ENCODE peak calls at places on chromosomes 13 and 19, in nine cellular contexts. V is fibroblast of the aortic adventitia, S is mucosa of descending colon, A is upper lobe of left lung, Y is heart right ventricle, G is choroid plexus epithelial cell, Z is HL-60, J is GM13977, C is PC-3. L is an unnamed sample.

GRCh38 chr13:38350114-38350617 is 515 bp downstream of the UFM1 start:
- DNase-seq in C (peak), S (peak), A (peak), V (no peak), Y (peak), G (peak), Z (peak), J (no peak), L (peak)

GRCh38 chr19:35845215-35846037 is 6.9 kb downstream of the NPHS1 start:
- DNase-seq in S (peak), V (no peak), J (no peak), A (no peak), C (peak), Z (no peak), Y (no peak), G (no peak), L (no peak)

GRCh38 chr19:10118960-10119359 is 739 bp downstream of the EIF3G start:
- DNase-seq in A (no peak), V (no peak), S (no peak), J (no peak), C (peak), Z (no peak), G (no peak), Y (no peak), L (peak)

GRCh38 chr19:3554254-3555083 is 2.9 kb downstream of the MFSD12 start:
- DNase-seq in G (no peak), C (no peak), Y (no peak), S (no peak), A (no peak), J (no peak), Z (peak), V (no peak), L (no peak)

GRCh38 chr13:100129605-100130004 is 40.7 kb downstream of the PCCA start:
- DNase-seq in G (no peak), A (peak), Y (no peak), Z (peak), J (peak), V (no peak), S (no peak), C (no peak), L (peak)

GRCh38 chr13:102227696-102228095 is 174.2 kb downstream of the FGF14 start:
- DNase-seq in G (no peak), J (no peak), Z (no peak), C (no peak), S (no peak), A (no peak), Y (no peak), V (no peak), L (no peak)

GRCh38 chr13:20358022-20358421 is 125.9 kb upstream of the GJB6 start:
- DNase-seq in A (no peak), C (no peak), V (no peak), Y (no peak), J (no peak), G (no peak), S (no peak), Z (no peak), L (no peak)

GRCh38 chr19:45772130-45772880 is 3.3 kb upstream of the SIX5 start:
- DNase-seq in Y (no peak), C (no peak), Z (peak), V (no peak), S (no peak), J (no peak), G (no peak), A (no peak), L (no peak)

GRCh38 chr13:104843328-104843727 is 1692.1 kb downstream of the EFNB2 start:
- DNase-seq in J (no peak), V (no peak), Z (no peak), A (no peak), S (no peak), G (no peak), C (no peak), Y (no peak), L (no peak)

GRCh38 chr13:40318366-40318765 is 348.1 kb downstream of the FOXO1 start:
- DNase-seq in J (no peak), Y (peak), Z (no peak), C (no peak), S (peak), A (peak), V (no peak), G (peak), L (no peak)

GRCh38 chr19:46426035-46426505 is 2.7 kb downstream of the PNMA8C start:
- DNase-seq in Z (no peak), C (no peak), S (peak), J (no peak), G (peak), Y (no peak), V (no peak), A (peak), L (no peak)

GRCh38 chr19:40808497-40808896 is 9.5 kb downstream of the EGLN2 start:
- DNase-seq in Z (no peak), V (no peak), Y (no peak), J (no peak), S (no peak), C (no peak), A (no peak), G (no peak), L (no peak)

GRCh38 chr19:38251564-38252051 is 4.6 kb downstream of the PPP1R14A start:
- DNase-seq in Y (peak), C (no peak), G (no peak), V (no peak), J (no peak), S (no peak), Z (no peak), A (no peak), L (peak)

GRCh38 chr19:38079926-38080380 is 144.1 kb downstream of the DPF1 start:
- DNase-seq in Y (no peak), V (peak), G (peak), S (peak), A (no peak), Z (no peak), C (peak), J (peak), L (peak)

GRCh38 chr19:13262450-13262849 is 112.2 kb downstream of the IER2 start:
- DNase-seq in V (peak), G (peak), J (peak), C (peak), S (peak), Z (peak), A (no peak), Y (no peak), L (peak)

GRCh38 chr13:28750187-28751045 is 31.6 kb upstream of the SLC46A3 start:
- DNase-seq in Z (no peak), C (peak), V (peak), Y (no peak), J (no peak), G (no peak), A (no peak), S (no peak), L (peak)

GRCh38 chr13:44046428-44046827 is 166.7 kb downstream of the LACC1 start:
- DNase-seq in A (no peak), S (no peak), G (no peak), V (no peak), J (no peak), Z (no peak), Y (no peak), C (no peak), L (no peak)

GRCh38 chr13:44049546-44049945 is 169.8 kb downstream of the LACC1 start:
- DNase-seq in Z (no peak), J (no peak), V (no peak), G (no peak), C (no peak), S (no peak), A (no peak), Y (no peak), L (no peak)

GRCh38 chr13:44050450-44051063 is 170.9 kb downstream of the LACC1 start:
- DNase-seq in G (peak), J (peak), C (peak), Z (no peak), S (peak), A (no peak), V (peak), Y (peak), L (peak)

GRCh38 chr13:44051405-44051804 is 171.7 kb downstream of the LACC1 start:
- DNase-seq in Z (no peak), Y (no peak), C (no peak), G (no peak), A (no peak), V (no peak), S (no peak), J (no peak), L (no peak)

DNA sequence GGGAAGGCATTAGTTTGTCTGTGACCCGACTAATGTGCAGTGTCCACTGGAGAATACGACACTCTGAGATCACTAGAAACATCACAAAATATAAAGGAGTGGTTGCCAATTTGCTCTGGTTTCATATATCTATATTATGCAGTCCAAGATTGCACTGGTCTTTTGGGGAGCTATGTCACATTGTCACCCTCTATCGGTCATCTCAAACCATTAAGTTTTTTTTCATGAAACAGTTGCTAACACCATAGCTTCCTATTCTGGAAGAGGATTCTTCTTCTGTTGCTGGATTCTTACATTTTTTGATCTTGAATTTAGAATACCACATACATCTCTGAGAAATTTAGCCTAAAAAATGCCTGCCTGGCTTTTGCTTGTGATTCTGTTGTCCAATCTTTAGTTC is 168.6 kb downstream of the LACC1 start:
- DNase-seq in Y (no peak), C (peak), S (no peak), V (peak), A (no peak), Z (no peak), J (no peak), G (peak), L (no peak)
- TF ChIP-seq CTCF in Y (peak), C (peak), S (no peak), V (peak), A (no peak), Z (peak), J (no peak), G (no peak), L (peak)

DNA sequence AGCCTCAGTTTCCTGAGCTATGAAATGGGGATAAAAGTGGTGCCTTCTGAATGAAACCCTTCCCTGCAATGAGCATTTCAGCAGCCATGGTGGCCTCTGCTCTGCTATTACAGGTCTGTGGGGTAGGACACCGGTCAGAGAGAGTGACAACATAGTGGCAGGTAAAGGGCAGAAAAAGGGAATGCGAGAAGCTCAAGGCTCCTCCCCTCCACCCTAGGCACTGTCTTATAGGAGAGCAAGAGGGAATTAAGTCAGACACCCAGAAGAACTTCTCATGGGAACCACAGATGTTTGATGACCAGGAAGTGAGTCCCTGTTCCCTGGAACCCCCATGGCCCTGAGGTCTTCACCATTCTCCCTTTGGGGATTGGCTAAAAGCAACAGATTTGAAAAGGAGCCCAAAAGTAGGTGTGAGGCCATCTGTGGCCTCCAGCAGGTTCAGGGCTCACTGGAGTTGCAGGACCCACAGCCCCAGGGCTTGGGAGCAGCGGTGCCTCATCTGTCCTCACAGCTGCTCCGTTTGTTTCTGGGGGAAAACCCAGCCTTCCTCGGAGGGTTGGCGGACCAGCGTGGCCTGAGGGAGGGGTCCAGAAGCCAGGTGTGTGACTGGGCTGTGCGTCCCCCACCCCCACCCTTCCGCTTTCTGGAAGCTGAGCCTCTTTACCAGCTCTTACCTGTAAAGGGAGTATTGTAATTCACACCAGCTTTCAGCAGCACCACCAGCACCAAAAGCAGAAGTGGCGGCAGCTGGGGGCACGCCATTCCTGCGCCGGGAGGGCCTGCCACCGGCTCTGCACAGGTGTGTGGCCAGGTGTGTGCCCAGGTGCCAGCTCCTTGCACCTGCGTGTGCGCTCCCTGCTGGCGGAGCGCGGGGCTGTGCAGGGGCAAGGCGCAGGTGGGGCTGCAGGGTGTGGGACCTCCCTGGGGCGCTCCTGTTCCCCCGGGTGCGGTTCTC is 19.4 kb downstream of the IQCN start:
- DNase-seq in G (no peak), V (no peak), J (no peak), A (peak), S (peak), C (peak), Y (no peak), Z (peak), L (no peak)
- TF ChIP-seq CTCF in G (no peak), V (no peak), J (peak), A (no peak), S (peak), C (peak), Y (no peak), Z (no peak), L (no peak)

GRCh38 chr19:39497850-39498261 is 891 bp upstream of the DLL3 start:
- DNase-seq in V (peak), A (no peak), J (peak), G (peak), Z (no peak), S (peak), C (peak), Y (no peak), L (no peak)
- TF ChIP-seq CTCF in V (peak), A (no peak), J (peak), G (peak), Z (no peak), S (no peak), C (peak), Y (peak), L (peak)

DNA sequence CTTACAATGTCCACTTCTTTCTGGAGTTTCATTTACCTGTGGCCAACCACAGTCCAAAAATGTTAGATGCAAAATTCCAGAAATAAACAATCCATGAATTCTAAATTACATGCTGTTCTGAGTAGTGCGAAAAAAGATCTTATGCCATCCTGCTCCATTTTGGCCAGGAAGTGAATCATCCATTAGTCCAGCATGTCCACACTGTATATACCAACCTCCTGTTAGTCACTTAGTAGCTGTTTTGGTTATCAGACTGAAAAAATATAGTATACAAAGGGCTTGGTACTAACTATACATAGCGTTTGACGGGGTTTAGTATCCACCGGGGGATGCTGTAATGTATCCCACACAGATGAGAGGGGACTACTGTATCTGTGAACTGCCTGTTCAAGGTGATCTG is 618.0 kb upstream of the ARGLU1 start:
- DNase-seq in S (no peak), G (peak), C (peak), A (no peak), Y (no peak), Z (no peak), J (no peak), V (no peak), L (peak)
- TF ChIP-seq CTCF in S (no peak), G (no peak), C (no peak), A (no peak), Y (no peak), Z (no peak), J (no peak), V (no peak), L (no peak)

GRCh38 chr19:42325308-42325895 is at the start of gene MEGF8:
- DNase-seq in J (peak), Z (peak), A (peak), V (peak), C (peak), G (peak), S (peak), Y (peak), L (peak)
- TF ChIP-seq CTCF in J (peak), Z (peak), A (peak), V (peak), C (no peak), G (peak), S (peak), Y (peak), L (no peak)

DNA sequence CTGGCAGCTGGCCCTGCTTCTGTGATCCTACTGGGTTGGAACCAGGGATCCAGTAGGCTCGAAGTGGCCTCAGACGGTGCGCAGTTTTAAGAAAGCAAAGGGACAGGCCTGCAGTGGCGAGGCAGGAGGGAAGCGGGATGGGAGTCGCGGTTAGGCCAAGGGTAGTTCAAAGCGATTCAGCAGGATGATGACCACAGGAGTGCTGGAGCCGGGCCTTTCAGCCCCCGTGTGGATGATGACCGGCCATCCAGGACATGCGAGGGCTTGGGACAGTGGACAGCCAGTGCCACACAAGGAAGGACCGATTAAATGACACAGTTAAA is 853 bp downstream of the RNASEH2B start:
- DNase-seq in C (peak), V (peak), Y (peak), G (peak), Z (peak), J (no peak), A (peak), S (no peak), L (peak)
- TF ChIP-seq CTCF in C (no peak), V (no peak), Y (no peak), G (no peak), Z (no peak), J (no peak), A (no peak), S (no peak), L (peak)

GRCh38 chr19:57769345-57770131 is at the start of gene ZNF586:
- DNase-seq in C (peak), A (peak), Y (peak), V (peak), S (peak), J (peak), G (peak), Z (peak), L (peak)
- TF ChIP-seq CTCF in C (no peak), A (no peak), Y (no peak), V (no peak), S (no peak), J (no peak), G (no peak), Z (no peak), L (no peak)

GRCh38 chr13:57992416-57992815 is 360.9 kb downstream of the PCDH17 start:
- DNase-seq in C (no peak), G (no peak), Z (no peak), Y (no peak), S (no peak), J (no peak), V (no peak), A (no peak), L (no peak)

DNA sequence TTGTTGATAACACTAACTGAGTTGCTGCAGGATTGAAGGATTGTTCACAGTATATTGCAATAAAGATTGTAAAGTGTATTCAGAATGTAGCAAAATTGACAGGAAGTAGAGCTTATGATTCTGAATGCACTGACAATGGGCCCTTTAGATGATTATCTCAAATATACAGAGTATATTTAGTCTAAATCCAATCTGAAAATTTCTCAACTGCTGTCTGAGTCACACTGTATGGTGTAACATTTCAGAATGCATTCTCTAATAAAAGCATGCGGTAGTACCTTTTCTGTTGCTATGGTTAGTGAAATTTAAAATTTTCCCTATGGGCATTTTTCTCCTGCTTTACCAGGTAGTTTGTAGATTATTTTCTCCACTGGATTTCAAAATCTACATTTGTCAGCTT is 365.2 kb downstream of the PCDH17 start:
- DNase-seq in G (peak), Z (no peak), C (peak), A (no peak), S (no peak), J (no peak), V (peak), Y (no peak), L (no peak)
- TF ChIP-seq CTCF in G (no peak), Z (no peak), C (no peak), A (no peak), S (no peak), J (no peak), V (no peak), Y (no peak), L (no peak)

DNA sequence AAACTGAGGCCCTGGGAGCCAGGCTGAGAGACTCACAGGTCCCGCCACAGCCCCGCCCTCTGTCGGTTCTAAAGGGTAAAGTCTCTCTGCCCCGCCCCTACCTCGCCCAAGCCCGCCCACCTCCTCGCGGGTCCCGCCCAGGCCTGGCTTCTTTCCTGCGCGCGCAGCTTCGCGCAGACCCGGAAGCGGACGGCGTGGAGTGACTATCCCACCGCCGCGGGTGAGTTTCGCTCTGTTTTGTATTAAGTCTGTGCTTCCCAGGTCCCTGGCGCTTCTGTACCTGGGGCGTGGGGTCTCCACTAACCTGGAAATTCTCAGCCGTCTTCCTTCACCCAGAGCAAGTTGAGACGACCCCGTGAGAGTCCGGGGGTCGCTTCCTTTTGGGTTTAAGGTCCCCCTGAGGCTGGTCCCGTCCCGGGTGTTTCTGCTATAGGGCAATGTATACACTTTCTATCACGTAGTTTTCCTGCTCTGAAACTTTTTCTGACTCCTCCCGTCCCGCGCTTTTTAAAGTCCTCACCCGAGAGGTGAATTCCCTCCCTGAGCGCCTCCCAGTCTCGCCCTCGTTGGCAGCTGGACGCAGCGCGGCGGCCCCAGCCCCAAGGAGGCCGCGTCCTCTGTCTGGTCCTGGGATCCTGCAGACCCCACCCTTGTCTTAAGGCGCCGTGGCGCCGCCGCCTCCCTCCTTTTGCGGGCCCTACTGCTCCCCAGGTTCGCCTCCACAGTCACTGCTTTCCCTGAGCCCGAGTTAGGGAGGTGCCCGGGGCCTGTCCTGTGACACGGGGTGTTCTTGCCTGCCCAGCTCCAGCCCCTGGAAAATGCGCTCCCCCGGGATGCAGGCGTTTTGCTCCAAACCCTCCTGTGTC is at the start of gene ZNF765:
- DNase-seq in V (peak), J (peak), C (peak), S (peak), Y (peak), Z (peak), A (peak), G (peak), L (peak)
- TF ChIP-seq CTCF in V (peak), J (peak), C (peak), S (peak), Y (peak), Z (no peak), A (peak), G (peak), L (peak)

L was measured in AG10803.